ENCODE peak calls at places on chromosomes 3 and 15, in five cellular contexts. D is HepG2, M is H1, W is K562, Y is GM12878. T is an unnamed sample.

GRCh38 chr3:126934991-126935390 is 47.9 kb upstream of the PLXNA1 start:
- DNase-seq in D (no peak), M (no peak), W (no peak), Y (no peak), T (no peak)

GRCh38 chr15:78944202-78944625 is 632 bp downstream of the CTSH start:
- DNase-seq in D (no peak), M (no peak), W (peak; percentile 36), Y (no peak), T (no peak)

GRCh38 chr3:38649500-38650247 is at the start of gene SCN5A:
- DNase-seq in D (no peak), M (no peak), W (peak; percentile 76), Y (no peak), T (peak; percentile 94)

GRCh38 chr3:161042023-161042501 is 63.1 kb downstream of the B3GALNT1 start:
- DNase-seq in D (peak; percentile 70), M (no peak), W (no peak), Y (no peak), T (no peak)

GRCh38 chr15:49900036-49900435 is 219.0 kb downstream of the ATP8B4 start:
- DNase-seq in D (no peak), M (no peak), W (no peak), Y (no peak), T (no peak)

GRCh38 chr3:93994056-93994455 is 14.1 kb downstream of the ARL13B start:
- DNase-seq in D (no peak), M (no peak), W (no peak), Y (no peak), T (no peak)

GRCh38 chr3:145058483-145058882 is 1086.9 kb downstream of the DIPK2A start:
- DNase-seq in D (no peak), M (no peak), W (no peak), Y (no peak), T (no peak)

GRCh38 chr15:38267416-38268022 is 14.9 kb downstream of the SPRED1 start:
- DNase-seq in D (no peak), M (no peak), W (no peak), Y (no peak), T (no peak)

GRCh38 chr15:80517290-80517689 is 113.1 kb downstream of the ARNT2 start:
- DNase-seq in D (no peak), M (no peak), W (no peak), Y (no peak), T (no peak)

GRCh38 chr15:39344662-39345141 is 236.2 kb upstream of the THBS1 start:
- DNase-seq in D (peak; percentile 48), M (no peak), W (no peak), Y (no peak), T (no peak)

GRCh38 chr3:186121968-186122367 is 13.1 kb upstream of the ETV5 start:
- DNase-seq in D (no peak), M (no peak), W (no peak), Y (no peak), T (no peak)

GRCh38 chr3:127410137-127410488 is 122.3 kb upstream of the PRR20G start:
- DNase-seq in D (no peak), M (no peak), W (no peak), Y (no peak), T (no peak)

GRCh38 chr3:158842946-158843345 is 41.1 kb downstream of the MFSD1 start:
- DNase-seq in D (no peak), M (no peak), W (no peak), Y (no peak), T (no peak)

GRCh38 chr3:193829781-193830180 is 236.8 kb downstream of the OPA1 start:
- DNase-seq in D (no peak), M (no peak), W (no peak), Y (no peak), T (no peak)

GRCh38 chr3:46883252-46884185 is 6.0 kb downstream of the PTH1R start:
- DNase-seq in D (no peak), M (no peak), W (peak; percentile 31), Y (no peak), T (peak; percentile 84)

GRCh38 chr3:126226376-126226775 is 46.0 kb upstream of the ALDH1L1 start:
- DNase-seq in D (no peak), M (no peak), W (no peak), Y (no peak), T (no peak)

GRCh38 chr3:140093742-140094141 is 158.8 kb downstream of the CLSTN2 start:
- DNase-seq in D (no peak), M (no peak), W (no peak), Y (no peak), T (no peak)

GRCh38 chr3:185164428-185165217 is 11.8 kb upstream of the C3orf70 start:
- DNase-seq in D (no peak), M (no peak), W (no peak), Y (no peak), T (no peak)

GRCh38 chr3:138933068-138933668 is 13.8 kb downstream of the FOXL2 start:
- DNase-seq in D (no peak), M (no peak), W (no peak), Y (no peak), T (no peak)

GRCh38 chr3:24662449-24663345 is 168.0 kb upstream of the THRB start:
- DNase-seq in D (no peak), M (no peak), W (no peak), Y (no peak), T (no peak)

GRCh38 chr3:127750226-127751031 is 71.9 kb downstream of the MGLL start:
- DNase-seq in D (no peak), M (no peak), W (no peak), Y (peak; percentile 88), T (peak; percentile 52)

GRCh38 chr3:51896607-51897305 is 6.4 kb downstream of the IQCF1 start:
- DNase-seq in D (no peak), M (no peak), W (no peak), Y (no peak), T (no peak)

GRCh38 chr3:146308222-146308621 is 57.3 kb upstream of the PLSCR4 start:
- DNase-seq in D (no peak), M (no peak), W (no peak), Y (no peak), T (no peak)

GRCh38 chr15:79089331-79089889 is 1.2 kb downstream of the RASGRF1 start:
- DNase-seq in D (no peak), M (no peak), W (no peak), Y (no peak), T (peak; percentile 64)

GRCh38 chr3:70829101-70829500 is 516.7 kb upstream of the MDFIC2 start:
- DNase-seq in D (no peak), M (no peak), W (no peak), Y (no peak), T (no peak)

GRCh38 chr3:16066975-16067374 is 107.5 kb upstream of the GALNT15 start:
- DNase-seq in D (no peak), M (no peak), W (no peak), Y (no peak), T (no peak)

GRCh38 chr3:128226794-128227399 is 73.6 kb downstream of the EEFSEC start:
- DNase-seq in D (peak; percentile 31), M (peak; percentile 29), W (peak; percentile 67), Y (no peak), T (peak; percentile 77)

GRCh38 chr3:38314112-38314766 is 32.1 kb downstream of the SLC22A14 start:
- DNase-seq in D (no peak), M (no peak), W (no peak), Y (no peak), T (peak; percentile 77)

GRCh38 chr3:194404365-194405140 is 5.5 kb upstream of the GP5 start:
- DNase-seq in D (peak; percentile 52), M (no peak), W (peak; percentile 73), Y (no peak), T (no peak)

GRCh38 chr3:133112666-133113065 is 74.5 kb downstream of the TMEM108 start:
- DNase-seq in D (no peak), M (no peak), W (no peak), Y (no peak), T (no peak)
- TF ChIP-seq SIN3A in D (no peak), M (no peak), W (no peak), Y (no peak), T (no peak)

DNA sequence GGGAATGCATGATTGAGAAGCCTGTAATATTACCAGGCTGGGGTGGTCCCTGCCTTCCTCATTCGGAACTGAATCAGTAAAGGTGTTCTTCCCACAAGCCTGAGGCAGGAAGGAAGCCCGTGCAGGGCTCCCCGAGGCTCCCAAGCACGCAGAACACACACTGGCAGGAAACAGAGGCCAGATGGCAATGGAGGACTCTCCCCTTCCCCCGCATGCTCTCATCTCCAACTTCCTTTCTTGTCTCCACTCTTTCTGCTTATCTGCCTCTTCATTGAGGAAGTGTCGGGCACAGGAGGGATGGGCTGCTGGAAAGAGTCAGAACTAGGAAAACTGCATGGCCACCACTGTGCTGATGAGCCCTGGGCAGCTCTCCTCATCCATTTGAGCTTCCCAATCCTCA is 123.5 kb downstream of the NUP210 start:
- DNase-seq in D (no peak), M (no peak), W (no peak), Y (no peak), T (no peak)
- H3K4me2 ChIP-seq in D (peak overlapping the region; percentile 28), M (no peak overlapping the region), W (no peak overlapping the region), Y (no peak overlapping the region), T (no peak overlapping the region)

GRCh38 chr15:69513986-69514385 is 61.4 kb downstream of the RPLP1 start:
- DNase-seq in D (no peak), M (no peak), W (no peak), Y (no peak), T (no peak)

GRCh38 chr15:69511015-69511414 is 58.4 kb downstream of the RPLP1 start:
- DNase-seq in D (no peak), M (no peak), W (no peak), Y (no peak), T (no peak)

GRCh38 chr15:69513450-69513849 is 60.8 kb downstream of the RPLP1 start:
- DNase-seq in D (no peak), M (no peak), W (no peak), Y (no peak), T (no peak)

GRCh38 chr15:69515508-69516290 is 63.1 kb downstream of the RPLP1 start:
- DNase-seq in D (no peak), M (no peak), W (no peak), Y (no peak), T (no peak)
- TF ChIP-seq RFX5 in D (no peak), M (no peak), W (no peak), Y (no peak), T (no peak)

DNA sequence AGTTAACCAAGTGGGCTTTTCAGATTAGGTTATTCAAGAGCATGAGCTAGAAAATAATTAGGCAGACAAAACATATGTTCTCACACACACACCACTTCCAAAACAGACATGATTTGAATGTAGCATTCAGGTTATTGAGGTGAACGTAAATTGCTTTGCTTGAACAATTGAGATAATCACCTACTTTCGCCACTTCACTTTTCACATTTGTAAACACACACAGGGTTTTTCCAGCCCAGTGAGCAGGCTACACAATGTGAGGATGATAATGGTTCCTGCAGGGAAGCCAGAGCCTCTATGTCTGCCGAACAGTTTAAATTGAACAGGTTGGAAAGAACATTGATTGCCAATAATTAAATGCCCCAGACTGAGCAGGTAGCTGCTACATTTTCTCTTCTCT is 560.8 kb downstream of the OCA2 start:
- DNase-seq in D (no peak), M (no peak), W (no peak), Y (no peak), T (no peak)
- TF ChIP-seq SIN3A in D (no peak), M (no peak), W (no peak), Y (no peak), T (no peak)